ENCODE peak calls at places on chromosomes 1 and 21, in five cellular contexts. One of them, this sample, is unnamed.

GRCh38 chr1:222734740-222735139 is 2.3 kb upstream of the FAM177B start:
- DNase-seq in ovary: no peak
- DNase-seq in BJ: no peak
- DNase-seq in left ventricle myocardium inferior: no peak
- DNase-seq in brain microvascular endothelial cell: no peak
- DNase-seq in this sample: no peak

GRCh38 chr1:200535605-200536004 is 84.9 kb downstream of the KIF14 start:
- DNase-seq in brain microvascular endothelial cell: no peak
- DNase-seq in BJ: no peak
- DNase-seq in ovary: no peak
- DNase-seq in left ventricle myocardium inferior: no peak
- DNase-seq in this sample: peak; percentile 9

GRCh38 chr1:201025571-201026002 is 2.1 kb upstream of the KIF21B start:
- DNase-seq in BJ: no peak
- DNase-seq in brain microvascular endothelial cell: peak; percentile 30
- DNase-seq in ovary: no peak
- DNase-seq in left ventricle myocardium inferior: no peak
- DNase-seq in this sample: peak; percentile 24

GRCh38 chr1:86542626-86543025 is 4.3 kb upstream of the CLCA4 start:
- DNase-seq in ovary: no peak
- DNase-seq in BJ: no peak
- DNase-seq in brain microvascular endothelial cell: no peak
- DNase-seq in left ventricle myocardium inferior: no peak
- DNase-seq in this sample: no peak

GRCh38 chr1:1165485-1165884 is 8.2 kb upstream of the TTLL10 start:
- DNase-seq in BJ: no peak
- DNase-seq in left ventricle myocardium inferior: no peak
- DNase-seq in ovary: no peak
- DNase-seq in brain microvascular endothelial cell: no peak
- DNase-seq in this sample: no peak

GRCh38 chr1:204408602-204409001 is 3.0 kb downstream of the PPP1R15B start:
- DNase-seq in brain microvascular endothelial cell: no peak
- DNase-seq in BJ: no peak
- DNase-seq in ovary: no peak
- DNase-seq in left ventricle myocardium inferior: no peak
- DNase-seq in this sample: no peak

GRCh38 chr1:201191723-201192477 is 1.3 kb downstream of the IGFN1 start:
- DNase-seq in BJ: peak; percentile 44
- DNase-seq in ovary: no peak
- DNase-seq in brain microvascular endothelial cell: peak; percentile 97
- DNase-seq in left ventricle myocardium inferior: no peak
- DNase-seq in this sample: no peak

GRCh38 chr1:39757501-39757900 is 13.6 kb downstream of the OXCT2 start:
- DNase-seq in brain microvascular endothelial cell: no peak
- DNase-seq in BJ: no peak
- DNase-seq in ovary: no peak
- DNase-seq in left ventricle myocardium inferior: no peak
- DNase-seq in this sample: no peak

GRCh38 chr1:24309762-24310485 is 9.2 kb upstream of the GRHL3 start:
- DNase-seq in ovary: no peak
- DNase-seq in brain microvascular endothelial cell: no peak
- DNase-seq in BJ: no peak
- DNase-seq in left ventricle myocardium inferior: no peak
- DNase-seq in this sample: no peak

GRCh38 chr1:84020151-84020550 is 21.2 kb upstream of the TTLL7 start:
- DNase-seq in left ventricle myocardium inferior: no peak
- DNase-seq in BJ: no peak
- DNase-seq in brain microvascular endothelial cell: no peak
- DNase-seq in ovary: no peak
- DNase-seq in this sample: peak; percentile 28

GRCh38 chr21:43330306-43330881 is 96.5 kb downstream of the SIK1 start:
- DNase-seq in left ventricle myocardium inferior: no peak
- DNase-seq in ovary: no peak
- DNase-seq in brain microvascular endothelial cell: no peak
- DNase-seq in BJ: no peak
- DNase-seq in this sample: no peak

GRCh38 chr21:15638856-15639549 is 90.8 kb upstream of the USP25 start:
- DNase-seq in BJ: no peak
- DNase-seq in brain microvascular endothelial cell: no peak
- DNase-seq in left ventricle myocardium inferior: no peak
- DNase-seq in ovary: no peak
- DNase-seq in this sample: peak; percentile 91

GRCh38 chr1:110600716-110601115 is 5.4 kb downstream of the KCNA2 start:
- DNase-seq in brain microvascular endothelial cell: no peak
- DNase-seq in left ventricle myocardium inferior: no peak
- DNase-seq in BJ: no peak
- DNase-seq in ovary: no peak
- DNase-seq in this sample: no peak

GRCh38 chr1:43363283-43363934 is 4.4 kb downstream of the ELOVL1 start:
- DNase-seq in BJ: no peak
- DNase-seq in ovary: no peak
- DNase-seq in left ventricle myocardium inferior: no peak
- DNase-seq in brain microvascular endothelial cell: no peak
- DNase-seq in this sample: no peak

GRCh38 chr1:19448491-19449439 is 36.6 kb downstream of the CAPZB start:
- DNase-seq in BJ: peak; percentile 80
- DNase-seq in left ventricle myocardium inferior: peak; percentile 66
- DNase-seq in ovary: peak; percentile 60
- DNase-seq in brain microvascular endothelial cell: no peak
- DNase-seq in this sample: no peak

DNA sequence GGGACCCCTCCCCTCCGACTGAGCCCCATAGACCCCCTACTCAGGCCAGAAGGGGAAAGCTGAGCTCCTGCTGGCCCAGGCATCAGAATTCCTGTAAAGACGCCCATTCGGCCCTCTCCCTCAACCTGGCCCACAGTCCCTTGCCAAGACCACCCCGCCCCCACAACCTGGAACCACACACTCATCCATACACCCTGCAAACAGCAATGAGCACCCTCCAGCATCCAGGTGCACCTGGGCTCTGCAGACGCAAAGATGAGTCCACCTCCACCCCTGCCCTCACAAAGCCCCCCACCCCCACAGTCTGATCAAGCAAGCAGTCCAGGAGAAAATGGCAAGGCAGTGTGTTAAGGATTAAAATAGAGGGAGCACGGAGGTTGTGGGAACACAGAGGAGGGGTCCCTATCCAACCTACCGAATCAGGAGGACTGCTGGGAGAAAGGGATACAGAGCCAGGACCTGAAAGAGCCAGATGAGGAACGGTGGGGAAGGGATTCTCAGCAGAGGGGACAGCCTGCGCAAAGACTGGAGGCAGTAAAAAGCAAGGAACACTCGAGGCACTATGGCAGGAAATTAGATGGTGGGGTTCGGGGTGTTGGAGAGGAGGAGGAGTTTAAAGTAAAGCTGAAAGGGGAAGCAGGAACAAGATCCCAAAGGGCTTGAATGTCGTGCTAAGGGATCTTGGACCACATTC is 67.3 kb upstream of the LAPTM5 start:
- DNase-seq in BJ: no peak
- DNase-seq in left ventricle myocardium inferior: no peak
- DNase-seq in ovary: no peak
- DNase-seq in brain microvascular endothelial cell: no peak
- DNase-seq in this sample: no peak
- H3K4me3 ChIP-seq in BJ: peak overlapping the region; percentile 40
- H3K4me3 ChIP-seq in left ventricle myocardium inferior: peak overlapping the region; percentile 66
- H3K4me3 ChIP-seq in ovary: peak overlapping the region; percentile 48
- H3K4me3 ChIP-seq in brain microvascular endothelial cell: peak overlapping the region; percentile 34
- H3K4me3 ChIP-seq in this sample: no peak overlapping the region

DNA sequence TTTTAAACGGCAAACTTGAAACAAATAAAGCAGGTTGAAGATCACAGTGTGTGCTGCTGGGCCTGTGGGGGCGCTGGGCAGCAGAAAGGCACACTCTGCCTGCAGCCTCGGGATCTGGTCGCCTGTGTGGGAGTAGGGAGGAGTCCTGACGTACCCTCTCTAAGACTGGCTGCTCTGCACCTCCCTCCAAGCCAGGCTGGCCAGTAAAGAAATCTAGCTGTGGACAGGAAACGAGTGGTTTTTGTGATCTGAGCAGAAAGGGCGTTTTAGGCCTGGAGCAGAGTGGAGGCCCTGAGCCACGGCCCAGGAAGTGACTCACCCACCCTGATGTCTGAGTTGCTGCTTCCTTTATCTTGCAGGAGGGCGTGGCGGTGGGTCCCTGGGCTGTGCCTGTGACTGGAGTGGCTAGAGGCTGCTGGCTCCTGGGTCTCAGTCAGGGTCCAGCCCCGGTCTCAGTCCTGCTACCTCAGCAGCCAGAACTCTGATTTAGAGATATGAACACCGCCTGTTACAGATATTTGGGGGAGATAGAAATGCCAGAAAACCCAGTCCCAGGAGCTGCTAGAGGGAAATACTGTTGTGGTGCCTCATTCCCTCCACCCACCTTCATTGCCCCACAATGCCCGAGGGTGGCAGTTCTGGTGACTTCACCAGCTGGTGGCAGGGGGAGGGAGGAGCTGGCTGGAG is 11.3 kb upstream of the S100A11 start:
- DNase-seq in brain microvascular endothelial cell: peak; percentile 99
- DNase-seq in ovary: peak; percentile 87
- DNase-seq in left ventricle myocardium inferior: peak; percentile 90
- DNase-seq in BJ: peak; percentile 99
- DNase-seq in this sample: peak; percentile 95
- TF ChIP-seq CTCF in brain microvascular endothelial cell: peak; percentile 82
- TF ChIP-seq CTCF in ovary: peak; percentile 24
- TF ChIP-seq CTCF in left ventricle myocardium inferior: peak; percentile 71
- TF ChIP-seq CTCF in BJ: peak; percentile 74
- TF ChIP-seq CTCF in this sample: peak; percentile 63

GRCh38 chr1:220880726-220881506 is 1.7 kb downstream of the HLX start:
- DNase-seq in BJ: no peak
- DNase-seq in left ventricle myocardium inferior: peak; percentile 70
- DNase-seq in brain microvascular endothelial cell: no peak
- DNase-seq in ovary: peak; percentile 56
- DNase-seq in this sample: no peak
- H3K4me3 ChIP-seq in BJ: peak overlapping the region; percentile 91
- H3K4me3 ChIP-seq in left ventricle myocardium inferior: peak overlapping the region; percentile 99
- H3K4me3 ChIP-seq in brain microvascular endothelial cell: peak overlapping the region; percentile 33
- H3K4me3 ChIP-seq in ovary: peak overlapping the region; percentile 58
- H3K4me3 ChIP-seq in this sample: no peak overlapping the region

DNA sequence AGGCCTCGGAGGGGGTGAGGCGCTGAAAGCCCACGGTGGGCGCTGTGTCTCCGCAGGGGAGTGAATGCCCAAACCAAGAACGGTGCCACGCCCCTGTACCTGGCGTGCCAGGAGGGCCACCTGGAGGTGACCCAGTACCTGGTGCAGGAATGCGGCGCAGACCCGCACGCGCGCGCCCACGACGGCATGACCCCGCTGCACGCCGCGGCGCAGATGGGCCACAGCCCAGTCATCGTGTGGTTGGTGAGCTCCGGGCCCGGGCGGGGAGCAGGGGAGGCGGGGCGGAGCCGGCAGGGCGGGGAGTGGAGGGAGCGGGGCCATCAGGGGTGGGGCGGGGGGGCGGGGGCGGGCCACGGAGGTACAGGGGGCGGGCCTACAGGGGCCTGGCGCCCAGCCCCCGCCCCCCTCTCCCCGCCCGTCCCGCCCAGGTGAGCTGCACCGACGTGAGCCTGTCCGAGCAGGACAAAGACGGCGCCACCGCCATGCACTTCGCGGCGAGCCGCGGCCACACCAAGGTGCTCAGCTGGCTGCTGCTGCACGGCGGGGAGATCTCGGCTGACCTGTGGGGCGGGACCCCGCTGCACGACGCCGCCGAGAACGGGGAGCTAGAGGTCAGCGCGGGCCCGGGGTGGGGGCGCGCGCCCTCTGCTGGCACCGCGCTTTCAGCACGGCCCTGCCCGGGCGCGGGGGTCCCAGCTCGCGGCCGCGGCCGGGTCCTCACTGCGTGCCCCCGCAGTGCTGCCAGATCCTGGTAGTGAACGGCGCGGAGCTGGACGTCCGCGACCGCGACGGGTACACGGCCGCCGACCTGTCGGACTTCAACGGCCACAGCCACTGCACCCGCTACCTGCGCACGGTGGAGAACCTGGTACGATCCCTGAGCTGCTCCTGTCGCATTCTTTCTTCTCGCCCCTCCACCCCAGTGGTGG is 15.9 kb downstream of the ESPN start:
- DNase-seq in ovary: no peak
- DNase-seq in brain microvascular endothelial cell: no peak
- DNase-seq in BJ: no peak
- DNase-seq in left ventricle myocardium inferior: no peak
- DNase-seq in this sample: peak; percentile 80
- TF ChIP-seq CTCF in ovary: no peak
- TF ChIP-seq CTCF in brain microvascular endothelial cell: no peak
- TF ChIP-seq CTCF in BJ: no peak
- TF ChIP-seq CTCF in left ventricle myocardium inferior: peak; percentile 49
- TF ChIP-seq CTCF in this sample: peak; percentile 11

DNA sequence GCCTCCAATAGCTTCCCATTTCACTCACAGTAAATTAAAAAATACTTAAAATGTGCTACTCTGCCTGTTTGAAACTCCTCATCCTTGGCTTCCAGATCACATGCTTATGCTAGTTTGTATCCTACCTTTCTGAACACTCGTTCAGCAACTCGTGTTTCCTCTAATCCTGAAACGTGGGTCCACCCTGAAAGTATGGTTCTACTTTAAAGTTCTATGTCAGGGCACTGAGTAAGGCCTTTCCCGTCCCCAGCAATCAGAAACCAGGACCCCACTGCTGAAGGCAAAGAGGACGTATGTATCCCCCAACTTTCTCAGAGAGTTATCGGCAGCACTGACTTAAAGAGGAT is 419 bp upstream of the TSEN15 start:
- DNase-seq in brain microvascular endothelial cell: no peak
- DNase-seq in ovary: no peak
- DNase-seq in BJ: no peak
- DNase-seq in left ventricle myocardium inferior: no peak
- DNase-seq in this sample: peak; percentile 33
- H3K4me3 ChIP-seq in brain microvascular endothelial cell: peak overlapping the region; percentile 76
- H3K4me3 ChIP-seq in ovary: peak overlapping the region; percentile 81
- H3K4me3 ChIP-seq in BJ: peak overlapping the region; percentile 67
- H3K4me3 ChIP-seq in left ventricle myocardium inferior: peak overlapping the region; percentile 91
- H3K4me3 ChIP-seq in this sample: peak overlapping the region; percentile 86

DNA sequence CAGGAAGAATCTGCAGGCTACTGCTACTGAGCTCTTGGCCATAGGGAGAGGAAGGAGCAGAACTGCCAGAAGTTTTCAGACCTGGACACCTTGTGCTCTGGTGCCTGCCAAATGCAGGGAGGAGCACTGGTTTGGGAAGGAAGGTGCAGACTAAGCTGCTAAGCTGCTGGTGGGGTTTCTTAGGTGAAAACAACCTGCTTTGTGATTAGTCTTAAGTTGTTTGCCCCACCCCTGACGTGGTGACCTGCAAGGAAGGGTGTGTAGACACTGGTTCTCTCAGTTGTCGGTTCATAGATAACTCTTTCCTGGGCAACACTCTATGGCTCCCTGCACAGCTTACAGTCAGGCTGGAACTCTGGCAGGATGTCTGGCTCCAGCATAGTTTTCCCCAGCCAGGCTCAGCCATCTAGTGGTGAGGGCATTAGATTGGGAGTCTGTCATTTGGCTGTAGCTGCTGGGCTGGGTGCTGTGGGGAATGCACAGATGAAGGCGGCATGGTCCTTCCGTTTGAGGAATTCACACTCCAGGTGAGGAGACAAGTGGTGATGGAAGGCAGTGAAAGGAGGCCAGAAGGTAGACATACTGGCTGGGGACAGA is 10.3 kb upstream of the S100A10 start:
- DNase-seq in BJ: no peak
- DNase-seq in brain microvascular endothelial cell: no peak
- DNase-seq in left ventricle myocardium inferior: no peak
- DNase-seq in ovary: no peak
- DNase-seq in this sample: no peak
- TF ChIP-seq CTCF in BJ: peak; percentile 35
- TF ChIP-seq CTCF in brain microvascular endothelial cell: peak; percentile 62
- TF ChIP-seq CTCF in left ventricle myocardium inferior: peak; percentile 32
- TF ChIP-seq CTCF in ovary: no peak
- TF ChIP-seq CTCF in this sample: peak; percentile 60

GRCh38 chr1:117120774-117121588 is 568 bp downstream of the TRIM45 start:
- DNase-seq in ovary: no peak
- DNase-seq in left ventricle myocardium inferior: no peak
- DNase-seq in brain microvascular endothelial cell: no peak
- DNase-seq in BJ: no peak
- DNase-seq in this sample: peak; percentile 1
- H3K4me3 ChIP-seq in ovary: peak overlapping the region; percentile 80
- H3K4me3 ChIP-seq in left ventricle myocardium inferior: peak overlapping the region; percentile 80
- H3K4me3 ChIP-seq in brain microvascular endothelial cell: peak overlapping the region; percentile 89
- H3K4me3 ChIP-seq in BJ: peak overlapping the region; percentile 73
- H3K4me3 ChIP-seq in this sample: peak overlapping the region; percentile 72